ENCODE peak calls at places on chromosomes 7 and 10, in five cellular contexts. B, U, F, C and T are unnamed samples.

GRCh38 chr7:99631311-99632109 is 14.8 kb downstream of the ZSCAN25 start:
- DNase-seq in B (no peak), U (no peak), F (peak), C (no peak), T (no peak)

GRCh38 chr7:155589001-155589980 is 42.9 kb upstream of the CNPY1 start:
- DNase-seq in B (no peak), U (no peak), F (peak), C (no peak), T (no peak)

GRCh38 chr10:11035318-11035920 is 17.7 kb downstream of the CELF2 start:
- DNase-seq in B (no peak), U (no peak), F (no peak), C (no peak), T (no peak)

GRCh38 chr10:103433858-103434257 is 18.3 kb downstream of the CALHM2 start:
- DNase-seq in B (no peak), U (no peak), F (no peak), C (no peak), T (no peak)

GRCh38 chr10:91665842-91666241 is 33.0 kb upstream of the PPP1R3C start:
- DNase-seq in B (no peak), U (no peak), F (no peak), C (no peak), T (no peak)

GRCh38 chr7:147519062-147519461 is 1071.5 kb upstream of the C7orf33 start:
- DNase-seq in B (no peak), U (no peak), F (no peak), C (no peak), T (no peak)

GRCh38 chr7:1666779-1667565 is 3.1 kb upstream of the ELFN1 start:
- DNase-seq in B (no peak), U (no peak), F (no peak), C (no peak), T (no peak)

GRCh38 chr10:64896582-64896981 is 1375.4 kb downstream of the REEP3 start:
- DNase-seq in B (no peak), U (no peak), F (no peak), C (no peak), T (no peak)

GRCh38 chr10:133396035-133396624 is 2.2 kb downstream of the MTG1 start:
- DNase-seq in B (no peak), U (no peak), F (no peak), C (no peak), T (no peak)

GRCh38 chr7:44325181-44325671 is at the start of gene CAMK2B:
- DNase-seq in B (no peak), U (no peak), F (no peak), C (no peak), T (no peak)

GRCh38 chr10:101578192-101578591 is 9.9 kb downstream of the POLL start:
- DNase-seq in B (no peak), U (no peak), F (no peak), C (no peak), T (no peak)

GRCh38 chr7:80134105-80134535 is 511 bp upstream of the GNAI1 start:
- DNase-seq in B (no peak), U (no peak), F (peak), C (no peak), T (peak)

GRCh38 chr7:120988591-120989299 is at the start of gene CPED1:
- DNase-seq in B (peak), U (peak), F (no peak), C (peak), T (peak)

GRCh38 chr7:151003572-151003971 is 12.8 kb downstream of the NOS3 start:
- DNase-seq in B (no peak), U (no peak), F (no peak), C (no peak), T (no peak)

GRCh38 chr10:122663516-122664130 is 36.0 kb downstream of the C10orf120 start:
- DNase-seq in B (no peak), U (no peak), F (no peak), C (no peak), T (no peak)

GRCh38 chr7:44963526-44964290 is 15.1 kb downstream of the MYO1G start:
- DNase-seq in B (no peak), U (no peak), F (no peak), C (no peak), T (no peak)

GRCh38 chr7:106905734-106906133 is 40.7 kb downstream of the PIK3CG start:
- DNase-seq in B (no peak), U (no peak), F (no peak), C (no peak), T (no peak)